ENCODE peak calls at places on chromosomes 2 and 18, in nine cellular contexts. One of them, this sample, is unnamed.

GRCh38 chr2:122412360-122412759 is 656.9 kb downstream of the TSN start:
- DNase-seq in midbrain: no peak
- DNase-seq in NCI-H774: peak
- DNase-seq in ELF-1: no peak
- DNase-seq in GM03348: no peak
- DNase-seq in NCI-H2171 treated with DMSO at 0.1 percent for 48 hours: peak
- DNase-seq in astrocyte of the spinal cord: no peak
- DNase-seq in D721Med: no peak
- DNase-seq in OCI-LY7: no peak
- DNase-seq in this sample: no peak

GRCh38 chr2:64291181-64291580 is 147.0 kb upstream of the PELI1 start:
- DNase-seq in midbrain: no peak
- DNase-seq in NCI-H774: no peak
- DNase-seq in ELF-1: no peak
- DNase-seq in GM03348: peak
- DNase-seq in NCI-H2171 treated with DMSO at 0.1 percent for 48 hours: no peak
- DNase-seq in astrocyte of the spinal cord: peak
- DNase-seq in D721Med: no peak
- DNase-seq in OCI-LY7: no peak
- DNase-seq in this sample: no peak

GRCh38 chr18:79789091-79789891 is 8.4 kb upstream of the KCNG2 start:
- DNase-seq in midbrain: no peak
- DNase-seq in NCI-H774: no peak
- DNase-seq in ELF-1: no peak
- DNase-seq in GM03348: no peak
- DNase-seq in NCI-H2171 treated with DMSO at 0.1 percent for 48 hours: no peak
- DNase-seq in astrocyte of the spinal cord: no peak
- DNase-seq in D721Med: no peak
- DNase-seq in OCI-LY7: no peak
- DNase-seq in this sample: no peak

GRCh38 chr18:52063923-52064322 is 276.1 kb upstream of the DCC start:
- DNase-seq in midbrain: no peak
- DNase-seq in NCI-H774: no peak
- DNase-seq in ELF-1: no peak
- DNase-seq in GM03348: no peak
- DNase-seq in NCI-H2171 treated with DMSO at 0.1 percent for 48 hours: no peak
- DNase-seq in astrocyte of the spinal cord: no peak
- DNase-seq in D721Med: no peak
- DNase-seq in OCI-LY7: no peak
- DNase-seq in this sample: no peak

GRCh38 chr2:22420076-22420475 is 964.9 kb upstream of the KLHL29 start:
- DNase-seq in midbrain: no peak
- DNase-seq in NCI-H774: no peak
- DNase-seq in ELF-1: no peak
- DNase-seq in GM03348: no peak
- DNase-seq in NCI-H2171 treated with DMSO at 0.1 percent for 48 hours: no peak
- DNase-seq in astrocyte of the spinal cord: no peak
- DNase-seq in D721Med: no peak
- DNase-seq in OCI-LY7: no peak
- DNase-seq in this sample: no peak

GRCh38 chr2:214724741-214725140 is 84.7 kb downstream of the BARD1 start:
- DNase-seq in midbrain: no peak
- DNase-seq in NCI-H774: no peak
- DNase-seq in ELF-1: no peak
- DNase-seq in GM03348: no peak
- DNase-seq in NCI-H2171 treated with DMSO at 0.1 percent for 48 hours: no peak
- DNase-seq in astrocyte of the spinal cord: no peak
- DNase-seq in D721Med: no peak
- DNase-seq in OCI-LY7: no peak
- DNase-seq in this sample: no peak

GRCh38 chr2:161992526-161992925 is 81.5 kb downstream of the DPP4 start:
- DNase-seq in midbrain: no peak
- DNase-seq in NCI-H774: no peak
- DNase-seq in ELF-1: no peak
- DNase-seq in GM03348: no peak
- DNase-seq in NCI-H2171 treated with DMSO at 0.1 percent for 48 hours: no peak
- DNase-seq in astrocyte of the spinal cord: peak
- DNase-seq in D721Med: no peak
- DNase-seq in OCI-LY7: no peak
- DNase-seq in this sample: no peak

GRCh38 chr2:207849443-207849842 is 79.7 kb upstream of the FZD5 start:
- DNase-seq in midbrain: no peak
- DNase-seq in NCI-H774: no peak
- DNase-seq in ELF-1: no peak
- DNase-seq in GM03348: no peak
- DNase-seq in NCI-H2171 treated with DMSO at 0.1 percent for 48 hours: no peak
- DNase-seq in astrocyte of the spinal cord: no peak
- DNase-seq in D721Med: no peak
- DNase-seq in OCI-LY7: no peak
- DNase-seq in this sample: no peak

GRCh38 chr18:75916641-75916982 is 489.1 kb upstream of the SMIM21 start:
- DNase-seq in midbrain: no peak
- DNase-seq in NCI-H774: no peak
- DNase-seq in ELF-1: no peak
- DNase-seq in GM03348: no peak
- DNase-seq in NCI-H2171 treated with DMSO at 0.1 percent for 48 hours: no peak
- DNase-seq in astrocyte of the spinal cord: no peak
- DNase-seq in D721Med: no peak
- DNase-seq in OCI-LY7: no peak
- DNase-seq in this sample: no peak

GRCh38 chr2:138607746-138608145 is 106.2 kb downstream of the SPOPL start:
- DNase-seq in midbrain: no peak
- DNase-seq in NCI-H774: no peak
- DNase-seq in ELF-1: no peak
- DNase-seq in GM03348: no peak
- DNase-seq in NCI-H2171 treated with DMSO at 0.1 percent for 48 hours: no peak
- DNase-seq in astrocyte of the spinal cord: no peak
- DNase-seq in D721Med: no peak
- DNase-seq in OCI-LY7: no peak
- DNase-seq in this sample: no peak

GRCh38 chr2:189152476-189152875 is 27.1 kb downstream of the COL5A2 start:
- DNase-seq in midbrain: no peak
- DNase-seq in NCI-H774: no peak
- DNase-seq in ELF-1: no peak
- DNase-seq in GM03348: no peak
- DNase-seq in NCI-H2171 treated with DMSO at 0.1 percent for 48 hours: no peak
- DNase-seq in astrocyte of the spinal cord: no peak
- DNase-seq in D721Med: no peak
- DNase-seq in OCI-LY7: no peak
- DNase-seq in this sample: no peak

GRCh38 chr2:12918841-12919445 is 202.2 kb downstream of the TRIB2 start:
- DNase-seq in midbrain: peak
- DNase-seq in NCI-H774: no peak
- DNase-seq in ELF-1: no peak
- DNase-seq in GM03348: peak
- DNase-seq in NCI-H2171 treated with DMSO at 0.1 percent for 48 hours: no peak
- DNase-seq in astrocyte of the spinal cord: peak
- DNase-seq in D721Med: no peak
- DNase-seq in OCI-LY7: no peak
- DNase-seq in this sample: no peak

GRCh38 chr18:59905686-59906091 is 5.9 kb downstream of the PMAIP1 start:
- DNase-seq in midbrain: no peak
- DNase-seq in NCI-H774: no peak
- DNase-seq in ELF-1: no peak
- DNase-seq in GM03348: no peak
- DNase-seq in NCI-H2171 treated with DMSO at 0.1 percent for 48 hours: no peak
- DNase-seq in astrocyte of the spinal cord: no peak
- DNase-seq in D721Med: no peak
- DNase-seq in OCI-LY7: no peak
- DNase-seq in this sample: no peak

GRCh38 chr2:121075641-121076500 is 209.1 kb downstream of the TFCP2L1 start:
- DNase-seq in midbrain: peak
- DNase-seq in NCI-H774: no peak
- DNase-seq in ELF-1: peak
- DNase-seq in GM03348: no peak
- DNase-seq in NCI-H2171 treated with DMSO at 0.1 percent for 48 hours: peak
- DNase-seq in astrocyte of the spinal cord: no peak
- DNase-seq in D721Med: no peak
- DNase-seq in OCI-LY7: no peak
- DNase-seq in this sample: peak

GRCh38 chr2:152646264-152646663 is 71.0 kb downstream of the PRPF40A start:
- DNase-seq in midbrain: no peak
- DNase-seq in NCI-H774: no peak
- DNase-seq in ELF-1: peak
- DNase-seq in GM03348: no peak
- DNase-seq in NCI-H2171 treated with DMSO at 0.1 percent for 48 hours: no peak
- DNase-seq in astrocyte of the spinal cord: no peak
- DNase-seq in D721Med: no peak
- DNase-seq in OCI-LY7: no peak
- DNase-seq in this sample: no peak

GRCh38 chr2:226609361-226609760 is 190.3 kb downstream of the IRS1 start:
- DNase-seq in midbrain: no peak
- DNase-seq in NCI-H774: no peak
- DNase-seq in ELF-1: peak
- DNase-seq in GM03348: peak
- DNase-seq in NCI-H2171 treated with DMSO at 0.1 percent for 48 hours: no peak
- DNase-seq in astrocyte of the spinal cord: peak
- DNase-seq in D721Med: no peak
- DNase-seq in OCI-LY7: no peak
- DNase-seq in this sample: no peak

GRCh38 chr18:48994044-48994651 is 43.4 kb upstream of the SMAD7 start:
- DNase-seq in midbrain: no peak
- DNase-seq in NCI-H774: no peak
- DNase-seq in ELF-1: no peak
- DNase-seq in GM03348: peak
- DNase-seq in NCI-H2171 treated with DMSO at 0.1 percent for 48 hours: no peak
- DNase-seq in astrocyte of the spinal cord: peak
- DNase-seq in D721Med: no peak
- DNase-seq in OCI-LY7: no peak
- DNase-seq in this sample: no peak

GRCh38 chr18:49006641-49007136 is 55.9 kb upstream of the SMAD7 start:
- DNase-seq in midbrain: no peak
- DNase-seq in NCI-H774: no peak
- DNase-seq in ELF-1: no peak
- DNase-seq in GM03348: no peak
- DNase-seq in NCI-H2171 treated with DMSO at 0.1 percent for 48 hours: peak
- DNase-seq in astrocyte of the spinal cord: peak
- DNase-seq in D721Med: no peak
- DNase-seq in OCI-LY7: no peak
- DNase-seq in this sample: no peak

GRCh38 chr2:102421890-102422759 is 835 bp upstream of the IL18RAP start:
- DNase-seq in midbrain: no peak
- DNase-seq in NCI-H774: no peak
- DNase-seq in ELF-1: no peak
- DNase-seq in GM03348: no peak
- DNase-seq in NCI-H2171 treated with DMSO at 0.1 percent for 48 hours: no peak
- DNase-seq in astrocyte of the spinal cord: no peak
- DNase-seq in D721Med: no peak
- DNase-seq in OCI-LY7: no peak
- DNase-seq in this sample: no peak

GRCh38 chr18:12005542-12006487 is 24.5 kb downstream of the IMPA2 start:
- DNase-seq in midbrain: no peak
- DNase-seq in NCI-H774: no peak
- DNase-seq in ELF-1: no peak
- DNase-seq in GM03348: no peak
- DNase-seq in NCI-H2171 treated with DMSO at 0.1 percent for 48 hours: no peak
- DNase-seq in astrocyte of the spinal cord: no peak
- DNase-seq in D721Med: no peak
- DNase-seq in OCI-LY7: no peak
- DNase-seq in this sample: no peak

This sample was measured in H9.